ENCODE peak calls at places on chromosomes 3 and 15, in four cellular contexts. L is K562, O is SK-N-SH, I is H1. E is an unnamed sample.

GRCh38 chr3:74606987-74607386 is 7.5 kb downstream of the CNTN3 start:
- DNase-seq in O (no peak), L (no peak), I (no peak), E (no peak)

GRCh38 chr3:195853930-195854478 is 42.3 kb upstream of the MUC4 start:
- DNase-seq in O (no peak), L (no peak), I (no peak), E (no peak)

GRCh38 chr3:37301980-37302379 is 127.6 kb upstream of the LRRFIP2 start:
- DNase-seq in L (no peak), O (no peak), I (no peak), E (no peak)

GRCh38 chr3:19934098-19934566 is at the start of gene EFHB:
- DNase-seq in L (peak), I (peak), O (peak), E (peak)

GRCh38 chr3:49248828-49249227 is 28.2 kb downstream of the C3orf62 start:
- DNase-seq in L (no peak), O (no peak), I (no peak), E (no peak)

GRCh38 chr15:39501366-39501765 is 79.5 kb upstream of the THBS1 start:
- DNase-seq in L (no peak), I (no peak), O (no peak), E (no peak)

GRCh38 chr3:169581633-169582032 is 81.9 kb downstream of the MECOM start:
- DNase-seq in I (no peak), O (no peak), L (no peak), E (no peak)

GRCh38 chr3:51311055-51311454 is 74.0 kb upstream of the MANF start:
- DNase-seq in I (no peak), L (peak), O (peak), E (no peak)

GRCh38 chr3:134353171-134353825 is 20.9 kb downstream of the AMOTL2 start:
- DNase-seq in L (no peak), O (no peak), I (no peak), E (no peak)

GRCh38 chr15:73876779-73877178 is 3.4 kb downstream of the TBC1D21 start:
- DNase-seq in L (no peak), O (no peak), I (no peak), E (no peak)

GRCh38 chr3:178513539-178514410 is 22.5 kb upstream of the KCNMB2 start:
- DNase-seq in O (no peak), L (no peak), I (no peak), E (no peak)

GRCh38 chr3:44069276-44069675 is 172.4 kb upstream of the TOPAZ1 start:
- DNase-seq in L (no peak), O (no peak), I (no peak), E (no peak)

GRCh38 chr3:175457301-175457700 is 598.2 kb downstream of the NAALADL2 start:
- DNase-seq in L (no peak), O (no peak), I (no peak), E (no peak)

GRCh38 chr3:152556731-152557254 is 278.1 kb upstream of the P2RY1 start:
- DNase-seq in L (no peak), O (no peak), I (no peak), E (no peak)

GRCh38 chr15:73679180-73679579 is 5.0 kb upstream of the CD276 start:
- DNase-seq in O (no peak), L (no peak), I (peak), E (no peak)

GRCh38 chr3:156211583-156211982 is 91.2 kb downstream of the KCNAB1 start:
- DNase-seq in O (no peak), I (no peak), L (no peak), E (no peak)
- TF ChIP-seq TEAD4 in O (peak), I (no peak), L (no peak), E (no peak)

DNA sequence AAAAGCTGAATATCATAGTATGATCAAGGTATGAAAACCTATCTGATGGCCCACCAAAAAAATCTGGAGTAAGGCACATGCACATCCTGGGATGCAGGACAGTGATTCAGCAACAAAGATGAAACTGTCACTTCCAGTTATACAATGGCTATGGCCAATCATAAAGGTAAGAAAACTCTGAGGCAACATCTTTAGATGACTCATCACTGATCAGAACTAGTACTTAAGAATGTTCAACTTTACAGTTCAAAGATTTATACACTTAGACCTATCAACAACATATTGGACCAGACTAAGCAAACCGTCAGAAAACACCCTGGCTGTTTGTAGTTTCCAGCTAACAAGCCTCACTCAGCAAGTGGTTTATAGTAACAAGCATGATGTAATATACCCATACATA is 21.3 kb upstream of the PLCH1 start:
- DNase-seq in I (no peak), L (no peak), O (no peak), E (no peak)
- TF ChIP-seq TEAD4 in I (no peak), L (no peak), O (no peak), E (no peak)

GRCh38 chr15:60706145-60706544 is 227.2 kb upstream of the ICE2 start:
- DNase-seq in O (no peak), I (no peak), L (no peak), E (no peak)

GRCh38 chr15:60704717-60705116 is 225.8 kb upstream of the ICE2 start:
- DNase-seq in I (no peak), L (no peak), O (no peak), E (no peak)

GRCh38 chr15:60713096-60714084 is 234.4 kb upstream of the ICE2 start:
- DNase-seq in O (no peak), I (no peak), L (no peak), E (no peak)

GRCh38 chr15:60704129-60704528 is 225.2 kb upstream of the ICE2 start:
- DNase-seq in L (no peak), I (no peak), O (no peak), E (no peak)

DNA sequence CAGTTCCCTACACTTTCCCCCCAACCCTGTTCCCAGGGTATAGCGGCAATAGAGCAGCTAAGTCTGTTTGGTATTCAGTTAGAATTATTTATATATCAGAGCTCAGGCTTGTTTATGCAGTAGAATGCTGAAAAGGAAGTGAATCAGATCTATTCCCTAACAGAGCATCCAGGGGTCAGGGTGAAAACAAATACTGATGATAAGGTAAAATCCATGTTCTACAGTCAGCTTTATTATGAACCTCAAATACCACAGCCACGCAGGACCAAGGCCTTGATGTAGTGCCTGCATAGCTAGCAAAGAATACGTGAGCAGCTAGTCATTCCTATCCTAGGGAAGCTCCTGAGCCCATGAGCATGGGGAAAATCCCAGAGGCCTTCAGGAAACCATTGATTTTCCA is 229.7 kb upstream of the ICE2 start:
- DNase-seq in L (no peak), I (no peak), O (no peak), E (no peak)
- TF ChIP-seq TEAD4 in L (no peak), I (no peak), O (no peak), E (no peak)

DNA sequence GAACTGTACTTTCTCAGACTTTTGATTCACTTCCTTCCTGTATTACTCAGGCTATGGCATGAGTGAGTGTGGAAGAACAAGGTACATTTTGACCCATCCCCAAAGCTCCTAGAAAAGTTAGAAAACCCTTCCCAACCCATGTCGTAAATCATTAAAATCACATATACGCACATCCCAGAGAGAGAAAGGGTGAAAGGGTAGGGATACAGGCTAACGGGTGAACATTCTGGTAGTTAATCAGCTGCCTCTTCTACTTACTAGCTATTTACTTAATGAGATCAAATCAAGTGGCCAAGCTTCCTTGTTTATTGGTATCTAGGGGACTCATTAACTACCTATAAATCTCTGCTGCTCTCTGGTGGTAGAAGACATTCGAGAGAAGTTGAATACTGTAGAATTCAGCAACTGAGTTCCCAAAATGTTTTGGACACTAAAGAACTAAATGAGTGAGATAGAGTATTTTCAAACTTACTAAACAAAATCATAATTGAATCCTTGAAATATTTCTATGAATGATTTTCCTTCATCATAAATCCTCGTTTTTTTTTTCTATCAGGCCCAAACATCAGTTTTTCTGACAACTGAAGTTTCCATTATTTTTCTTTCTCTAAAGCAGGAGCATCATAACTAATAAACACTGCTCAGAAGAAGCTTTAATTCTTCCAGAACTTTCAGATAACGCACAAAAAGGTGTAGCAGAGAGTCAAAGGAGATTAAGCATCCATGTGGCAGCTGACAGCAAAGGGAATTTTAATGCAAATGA is 124.2 kb downstream of the IMPG2 start:
- DNase-seq in L (no peak), I (no peak), O (peak), E (no peak)
- TF ChIP-seq TEAD4 in L (no peak), I (no peak), O (no peak), E (no peak)

DNA sequence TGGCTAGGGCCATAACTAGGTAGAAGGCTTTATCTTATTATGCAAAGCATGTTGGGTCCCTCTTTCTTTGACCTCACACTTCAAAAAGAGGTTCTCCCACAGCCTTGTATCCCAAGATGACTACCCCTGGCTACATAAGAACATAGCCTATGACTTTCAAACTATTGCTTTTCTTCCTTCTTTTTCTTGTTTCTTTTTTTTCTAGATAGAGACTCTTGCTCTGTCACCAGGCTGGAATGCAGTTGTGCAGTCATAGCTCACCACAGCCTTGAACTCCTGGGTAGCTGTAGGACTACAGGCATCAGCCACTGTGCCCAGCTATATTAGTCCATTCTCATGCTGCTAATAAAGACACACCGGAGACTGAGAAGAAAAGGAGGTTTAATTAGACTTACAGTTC is 47.2 kb downstream of the DIPK2A start:
- DNase-seq in I (no peak), O (no peak), L (no peak), E (no peak)
- TF ChIP-seq TEAD4 in I (no peak), O (no peak), L (no peak), E (no peak)

GRCh38 chr3:153734777-153735551 is 386.2 kb upstream of the ARHGEF26 start:
- DNase-seq in L (no peak), I (no peak), O (no peak), E (no peak)
- TF ChIP-seq TEAD4 in L (no peak), I (no peak), O (no peak), E (no peak)

GRCh38 chr3:65142476-65142875 is 454.7 kb upstream of the ADAMTS9 start:
- DNase-seq in L (no peak), I (no peak), O (no peak), E (no peak)

GRCh38 chr3:65149877-65150276 is 462.1 kb upstream of the ADAMTS9 start:
- DNase-seq in L (no peak), I (no peak), O (no peak), E (no peak)

GRCh38 chr3:65146149-65146548 is 458.3 kb upstream of the ADAMTS9 start:
- DNase-seq in O (no peak), I (peak), L (no peak), E (peak)

DNA sequence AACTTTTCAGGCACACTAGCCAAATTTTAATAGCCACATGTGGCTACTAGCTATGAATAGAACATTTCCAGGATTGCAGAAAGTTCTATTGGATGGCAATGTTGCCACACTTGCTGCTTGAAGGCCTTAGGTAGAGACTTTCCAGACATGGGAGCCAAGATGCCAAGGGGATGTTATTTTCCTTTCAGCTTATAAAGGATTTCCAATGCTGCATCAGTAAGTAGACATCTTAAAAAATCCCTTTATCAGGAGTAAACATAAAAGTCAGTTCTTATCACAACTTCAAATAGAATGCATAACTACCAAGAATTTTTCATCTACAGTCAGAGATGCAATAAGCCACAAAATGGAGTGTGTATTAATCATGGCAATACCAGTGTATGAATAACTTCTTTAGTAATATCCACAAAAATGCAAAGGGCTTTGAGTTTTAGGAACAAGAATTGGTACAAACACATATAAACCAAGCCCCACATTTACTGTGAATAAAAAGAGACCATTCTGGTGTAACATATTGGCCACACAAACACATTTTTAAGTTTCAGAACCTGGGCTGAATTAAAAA is 457.1 kb upstream of the ADAMTS9 start:
- DNase-seq in I (no peak), L (no peak), O (no peak), E (no peak)
- TF ChIP-seq TEAD4 in I (no peak), L (no peak), O (peak), E (no peak)

GRCh38 chr15:75531041-75531450 is 48.1 kb downstream of the PTPN9 start:
- DNase-seq in L (no peak), O (no peak), I (no peak), E (no peak)
- TF ChIP-seq TEAD4 in L (no peak), O (no peak), I (no peak), E (no peak)

GRCh38 chr3:72627276-72627675 is 221.0 kb downstream of the SHQ1 start:
- DNase-seq in O (no peak), L (no peak), I (no peak), E (no peak)

GRCh38 chr3:72624656-72625055 is 223.6 kb downstream of the SHQ1 start:
- DNase-seq in O (no peak), I (no peak), L (no peak), E (no peak)

GRCh38 chr3:72629191-72629611 is 219.0 kb downstream of the SHQ1 start:
- DNase-seq in I (no peak), O (no peak), L (no peak), E (no peak)

GRCh38 chr3:72628065-72628464 is 220.2 kb downstream of the SHQ1 start:
- DNase-seq in I (no peak), O (no peak), L (no peak), E (no peak)

GRCh38 chr3:72625616-72626337 is 222.5 kb downstream of the SHQ1 start:
- DNase-seq in L (no peak), I (no peak), O (no peak), E (no peak)
- TF ChIP-seq TEAD4 in L (no peak), I (no peak), O (no peak), E (no peak)